ENCODE peak calls at places on chromosomes 4 and X, in nine cellular contexts. Z, M, V, X, J, E, B, H and U are unnamed samples.

GRCh38 chr4:116724249-116724648 is 361.1 kb downstream of the TRAM1L1 start:
- DNase-seq in Z (no peak), M (no peak), V (no peak), X (no peak), J (no peak), E (no peak), B (no peak), H (no peak), U (no peak)

GRCh38 chrX:107857815-107858214 is 32.1 kb downstream of the MID2 start:
- DNase-seq in Z (no peak), M (no peak), V (no peak), X (no peak), J (no peak), E (no peak), B (no peak), H (no peak), U (no peak)

GRCh38 chrX:71936632-71937031 is 26.0 kb downstream of the NHSL2 start:
- DNase-seq in Z (no peak), M (no peak), V (no peak), X (no peak), J (no peak), E (no peak), B (no peak), H (no peak), U (no peak)

GRCh38 chr4:121243476-121243875 is 79.4 kb upstream of the TNIP3 start:
- DNase-seq in Z (no peak), M (no peak), V (no peak), X (no peak), J (no peak), E (no peak), B (no peak), H (no peak), U (peak; percentile 16)

GRCh38 chr4:26206339-26206738 is 114.5 kb upstream of the RBPJ start:
- DNase-seq in Z (peak; percentile 75), M (no peak), V (no peak), X (no peak), J (no peak), E (peak; percentile 48), B (peak; percentile 44), H (no peak), U (peak; percentile 93)

GRCh38 chr4:37533286-37534033 is 152.7 kb downstream of the RELL1 start:
- DNase-seq in Z (no peak), M (no peak), V (no peak), X (no peak), J (no peak), E (no peak), B (no peak), H (no peak), U (no peak)

GRCh38 chr4:119550857-119551532 is 77.6 kb downstream of the PDE5A start:
- DNase-seq in Z (no peak), M (no peak), V (peak; percentile 41), X (no peak), J (no peak), E (no peak), B (no peak), H (no peak), U (peak; percentile 67)

GRCh38 chr4:38058186-38058585 is 98.0 kb downstream of the PTTG2 start:
- DNase-seq in Z (no peak), M (no peak), V (no peak), X (no peak), J (no peak), E (no peak), B (no peak), H (no peak), U (no peak)

GRCh38 chr4:35167385-35167784 is 1076.9 kb downstream of the ARAP2 start:
- DNase-seq in Z (no peak), M (no peak), V (no peak), X (no peak), J (no peak), E (no peak), B (no peak), H (no peak), U (no peak)

GRCh38 chr4:163755013-163755412 is 260.5 kb downstream of the TMA16 start:
- DNase-seq in Z (no peak), M (no peak), V (peak; percentile 14), X (no peak), J (no peak), E (no peak), B (no peak), H (no peak), U (peak; percentile 8)

GRCh38 chrX:137746289-137746688 is 180.4 kb downstream of the ZIC3 start:
- DNase-seq in Z (no peak), M (no peak), V (peak; percentile 61), X (no peak), J (no peak), E (no peak), B (no peak), H (no peak), U (no peak)

GRCh38 chr4:17276821-17277220 is 235.1 kb downstream of the QDPR start:
- DNase-seq in Z (no peak), M (no peak), V (peak; percentile 44), X (no peak), J (no peak), E (peak; percentile 30), B (peak; percentile 39), H (no peak), U (peak; percentile 53)

GRCh38 chrX:40931921-40932320 is 153.3 kb upstream of the USP9X start:
- DNase-seq in Z (no peak), M (no peak), V (no peak), X (no peak), J (no peak), E (no peak), B (no peak), H (no peak), U (no peak)

GRCh38 chrX:148600131-148600530 is 99.7 kb downstream of the AFF2 start:
- DNase-seq in Z (no peak), M (no peak), V (no peak), X (no peak), J (no peak), E (no peak), B (no peak), H (no peak), U (no peak)

GRCh38 chrX:148599404-148599803 is 99.0 kb downstream of the AFF2 start:
- DNase-seq in Z (no peak), M (no peak), V (no peak), X (peak; percentile 32), J (no peak), E (no peak), B (no peak), H (no peak), U (no peak)

GRCh38 chrX:148600581-148600980 is 100.2 kb downstream of the AFF2 start:
- DNase-seq in Z (no peak), M (no peak), V (no peak), X (no peak), J (no peak), E (no peak), B (no peak), H (no peak), U (no peak)

GRCh38 chrX:148601034-148601433 is 100.6 kb downstream of the AFF2 start:
- DNase-seq in Z (no peak), M (no peak), V (peak; percentile 17), X (peak; percentile 17), J (no peak), E (no peak), B (no peak), H (no peak), U (peak; percentile 59)
- H3K4me1 ChIP-seq in Z (no peaks in the 10 kb centered on the region), M (no peaks in the 10 kb centered on the region), V (no peaks in the 10 kb centered on the region), X (peaks cover 6% of the 10 kb centered on the region), J (no peaks in the 10 kb centered on the region), E (no peaks in the 10 kb centered on the region), B (no peaks in the 10 kb centered on the region), H (no peaks in the 10 kb centered on the region), U (no peaks in the 10 kb centered on the region)

DNA sequence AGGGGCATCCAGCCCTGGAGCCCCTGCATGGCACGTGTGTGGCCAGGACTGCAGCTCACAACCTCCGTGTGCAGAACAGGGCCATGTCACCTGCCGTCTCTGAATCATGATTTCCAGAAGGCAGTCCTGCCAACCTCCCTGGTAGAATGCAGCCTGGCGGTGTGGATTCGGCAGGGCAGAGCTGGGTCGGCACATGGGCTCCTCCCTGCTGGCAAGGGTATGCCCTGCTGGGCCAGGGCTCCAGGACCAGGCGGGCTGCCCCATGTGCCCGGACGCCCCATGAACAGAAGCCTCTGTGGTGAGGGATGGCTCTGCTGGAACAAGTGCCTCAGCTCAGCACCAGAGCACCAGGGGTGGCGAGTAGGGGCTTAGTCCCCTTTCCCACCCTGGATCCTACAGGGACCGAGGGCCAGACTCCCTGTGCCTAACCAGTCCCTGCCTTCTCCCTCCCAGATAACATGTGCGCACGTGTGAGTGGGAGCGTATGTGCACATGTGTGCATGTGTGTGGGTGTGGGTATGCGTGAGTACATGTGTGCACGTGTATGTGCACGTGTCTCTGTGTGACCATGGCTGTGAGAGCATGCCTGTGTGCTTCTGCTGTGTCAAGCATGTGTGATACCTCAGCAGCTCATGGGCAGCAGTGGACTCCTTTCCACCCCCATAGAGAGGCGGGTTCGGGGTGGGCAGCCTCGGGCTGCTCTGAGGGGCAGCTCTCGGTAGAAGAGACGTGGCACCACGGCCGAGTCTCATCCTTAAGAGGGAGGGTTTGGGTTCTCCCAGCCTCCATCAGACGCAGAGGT is 10.3 kb upstream of the MXD4 start:
- DNase-seq in Z (no peak), M (no peak), V (no peak), X (no peak), J (no peak), E (no peak), B (no peak), H (no peak), U (no peak)
- H3K27ac ChIP-seq in Z (no peak overlapping the region), M (no peak overlapping the region), V (no peak overlapping the region), X (no peak overlapping the region), J (no peak overlapping the region), E (no peak overlapping the region), B (no peak overlapping the region), H (no peak overlapping the region), U (no peak overlapping the region)

GRCh38 chrX:45806410-45807121 is 605.9 kb upstream of the DIPK2B start:
- DNase-seq in Z (no peak), M (peak; percentile 1), V (peak; percentile 72), X (no peak), J (no peak), E (peak; percentile 71), B (no peak), H (no peak), U (peak; percentile 97)
- H3K4me1 ChIP-seq in Z (no peaks in the 10 kb centered on the region), M (peaks cover 16% of the 10 kb centered on the region), V (no peaks in the 10 kb centered on the region), X (no peaks in the 10 kb centered on the region), J (no peaks in the 10 kb centered on the region), E (peaks cover 47% of the 10 kb centered on the region), B (no peaks in the 10 kb centered on the region), H (peaks cover 5% of the 10 kb centered on the region), U (peaks cover 47% of the 10 kb centered on the region)

GRCh38 chr4:88098993-88099752 is 59.3 kb downstream of the ABCG2 start:
- DNase-seq in Z (no peak), M (no peak), V (no peak), X (no peak), J (no peak), E (no peak), B (no peak), H (no peak), U (no peak)

GRCh38 chr4:88093874-88094273 is 64.6 kb downstream of the ABCG2 start:
- DNase-seq in Z (no peak), M (no peak), V (no peak), X (no peak), J (no peak), E (no peak), B (no peak), H (no peak), U (no peak)

GRCh38 chr4:88097781-88098180 is 60.7 kb downstream of the ABCG2 start:
- DNase-seq in Z (no peak), M (no peak), V (no peak), X (no peak), J (no peak), E (no peak), B (no peak), H (no peak), U (no peak)

GRCh38 chr4:88101165-88101564 is 57.3 kb downstream of the ABCG2 start:
- DNase-seq in Z (no peak), M (no peak), V (no peak), X (no peak), J (no peak), E (no peak), B (peak; percentile 26), H (no peak), U (no peak)

GRCh38 chr4:88097301-88097700 is 61.1 kb downstream of the ABCG2 start:
- DNase-seq in Z (no peak), M (no peak), V (no peak), X (no peak), J (no peak), E (peak; percentile 77), B (no peak), H (no peak), U (no peak)
- H3K27ac ChIP-seq in Z (no peak overlapping the region), M (no peak overlapping the region), V (no peak overlapping the region), X (no peak overlapping the region), J (no peak overlapping the region), E (no peak overlapping the region), B (no peak overlapping the region), H (no peak overlapping the region), U (no peak overlapping the region)